ENCODE peak calls at places on chromosomes 11 and 22, in nine cellular contexts. One of them, this sample, is unnamed.

GRCh38 chr11:61783717-61784505 is 8.5 kb downstream of the TMEM258 start:
- DNase-seq in thyroid gland: no peak
- DNase-seq in sigmoid colon: no peak
- DNase-seq in Peyer's patch: no peak
- DNase-seq in A549: no peak
- DNase-seq in breast epithelium: no peak
- DNase-seq in tibial nerve: no peak
- DNase-seq in ovary: no peak
- DNase-seq in esophagus squamous epithelium: no peak
- DNase-seq in this sample: no peak

GRCh38 chr22:36838119-36839030 is 21.5 kb upstream of the PVALB start:
- DNase-seq in thyroid gland: no peak
- DNase-seq in sigmoid colon: no peak
- DNase-seq in Peyer's patch: no peak
- DNase-seq in A549: no peak
- DNase-seq in breast epithelium: no peak
- DNase-seq in tibial nerve: no peak
- DNase-seq in ovary: no peak
- DNase-seq in esophagus squamous epithelium: no peak
- DNase-seq in this sample: no peak

GRCh38 chr11:75577198-75577597 is 15.1 kb downstream of the SERPINH1 start:
- DNase-seq in thyroid gland: no peak
- DNase-seq in sigmoid colon: no peak
- DNase-seq in Peyer's patch: peak; percentile 69
- DNase-seq in A549: peak; percentile 37
- DNase-seq in breast epithelium: no peak
- DNase-seq in tibial nerve: peak; percentile 66
- DNase-seq in ovary: peak; percentile 74
- DNase-seq in esophagus squamous epithelium: no peak
- DNase-seq in this sample: no peak

GRCh38 chr11:76408171-76408965 is 27.2 kb downstream of the GVQW3 start:
- DNase-seq in thyroid gland: peak; percentile 50
- DNase-seq in sigmoid colon: no peak
- DNase-seq in Peyer's patch: no peak
- DNase-seq in A549: no peak
- DNase-seq in breast epithelium: no peak
- DNase-seq in tibial nerve: no peak
- DNase-seq in ovary: no peak
- DNase-seq in esophagus squamous epithelium: no peak
- DNase-seq in this sample: no peak

GRCh38 chr11:69009441-69010211 is 3.4 kb downstream of the MRGPRF start:
- DNase-seq in thyroid gland: no peak
- DNase-seq in sigmoid colon: peak; percentile 72
- DNase-seq in Peyer's patch: no peak
- DNase-seq in A549: peak; percentile 31
- DNase-seq in breast epithelium: no peak
- DNase-seq in tibial nerve: no peak
- DNase-seq in ovary: peak; percentile 62
- DNase-seq in esophagus squamous epithelium: no peak
- DNase-seq in this sample: no peak

GRCh38 chr11:57332694-57333440 is 2.8 kb downstream of the SSRP1 start:
- DNase-seq in thyroid gland: no peak
- DNase-seq in sigmoid colon: no peak
- DNase-seq in Peyer's patch: no peak
- DNase-seq in A549: no peak
- DNase-seq in breast epithelium: no peak
- DNase-seq in tibial nerve: no peak
- DNase-seq in ovary: no peak
- DNase-seq in esophagus squamous epithelium: no peak
- DNase-seq in this sample: no peak

GRCh38 chr22:25563757-25564319 is 637 bp upstream of the GRK3 start:
- DNase-seq in thyroid gland: peak; percentile 18
- DNase-seq in sigmoid colon: peak; percentile 67
- DNase-seq in Peyer's patch: peak; percentile 56
- DNase-seq in A549: no peak
- DNase-seq in breast epithelium: no peak
- DNase-seq in tibial nerve: peak; percentile 34
- DNase-seq in ovary: no peak
- DNase-seq in esophagus squamous epithelium: no peak
- DNase-seq in this sample: peak; percentile 23

GRCh38 chr11:78432058-78432515 is 14.5 kb upstream of the GAB2 start:
- DNase-seq in thyroid gland: no peak
- DNase-seq in sigmoid colon: no peak
- DNase-seq in Peyer's patch: no peak
- DNase-seq in A549: peak; percentile 20
- DNase-seq in breast epithelium: no peak
- DNase-seq in tibial nerve: no peak
- DNase-seq in ovary: no peak
- DNase-seq in esophagus squamous epithelium: no peak
- DNase-seq in this sample: no peak

GRCh38 chr11:127056338-127056971 is 55.9 kb upstream of the KIRREL3 start:
- DNase-seq in thyroid gland: no peak
- DNase-seq in sigmoid colon: no peak
- DNase-seq in Peyer's patch: no peak
- DNase-seq in A549: peak; percentile 6
- DNase-seq in breast epithelium: no peak
- DNase-seq in tibial nerve: no peak
- DNase-seq in ovary: no peak
- DNase-seq in esophagus squamous epithelium: no peak
- DNase-seq in this sample: no peak

GRCh38 chr11:40241524-40242037 is 1217.9 kb downstream of the LRRC4C start:
- DNase-seq in thyroid gland: no peak
- DNase-seq in sigmoid colon: peak; percentile 69
- DNase-seq in Peyer's patch: no peak
- DNase-seq in A549: no peak
- DNase-seq in breast epithelium: no peak
- DNase-seq in tibial nerve: peak; percentile 8
- DNase-seq in ovary: no peak
- DNase-seq in esophagus squamous epithelium: no peak
- DNase-seq in this sample: no peak

GRCh38 chr11:10502065-10502680 is 38.8 kb downstream of the RNF141 start:
- DNase-seq in thyroid gland: no peak
- DNase-seq in sigmoid colon: peak; percentile 48
- DNase-seq in Peyer's patch: no peak
- DNase-seq in A549: no peak
- DNase-seq in breast epithelium: no peak
- DNase-seq in tibial nerve: no peak
- DNase-seq in ovary: no peak
- DNase-seq in esophagus squamous epithelium: no peak
- DNase-seq in this sample: no peak

GRCh38 chr11:23520226-23520960 is 660.1 kb upstream of the CCDC179 start:
- DNase-seq in thyroid gland: no peak
- DNase-seq in sigmoid colon: no peak
- DNase-seq in Peyer's patch: no peak
- DNase-seq in A549: no peak
- DNase-seq in breast epithelium: no peak
- DNase-seq in tibial nerve: no peak
- DNase-seq in ovary: no peak
- DNase-seq in esophagus squamous epithelium: no peak
- DNase-seq in this sample: no peak

GRCh38 chr11:125214466-125215204 is 50.1 kb downstream of the PKNOX2 start:
- DNase-seq in thyroid gland: no peak
- DNase-seq in sigmoid colon: no peak
- DNase-seq in Peyer's patch: no peak
- DNase-seq in A549: no peak
- DNase-seq in breast epithelium: no peak
- DNase-seq in tibial nerve: no peak
- DNase-seq in ovary: peak; percentile 79
- DNase-seq in esophagus squamous epithelium: no peak
- DNase-seq in this sample: peak; percentile 70
- H3K27ac ChIP-seq in thyroid gland: no peak overlapping the region
- H3K27ac ChIP-seq in sigmoid colon: peak overlapping the region; percentile 36
- H3K27ac ChIP-seq in Peyer's patch: no peak overlapping the region
- H3K27ac ChIP-seq in A549: no peak overlapping the region
- H3K27ac ChIP-seq in breast epithelium: no peak overlapping the region
- H3K27ac ChIP-seq in tibial nerve: peak overlapping the region; percentile 68
- H3K27ac ChIP-seq in ovary: peak overlapping the region; percentile 41
- H3K27ac ChIP-seq in esophagus squamous epithelium: peak overlapping the region; percentile 63
- H3K27ac ChIP-seq in this sample: no peak overlapping the region

GRCh38 chr11:837990-838307 is 4.4 kb downstream of the POLR2L start:
- DNase-seq in thyroid gland: no peak
- DNase-seq in sigmoid colon: no peak
- DNase-seq in Peyer's patch: no peak
- DNase-seq in A549: no peak
- DNase-seq in breast epithelium: no peak
- DNase-seq in tibial nerve: no peak
- DNase-seq in ovary: no peak
- DNase-seq in esophagus squamous epithelium: no peak
- DNase-seq in this sample: no peak
- TF ChIP-seq POLR2A in thyroid gland: no peak
- TF ChIP-seq POLR2A in sigmoid colon: no peak
- TF ChIP-seq POLR2A in Peyer's patch: no peak
- TF ChIP-seq POLR2A in A549: no peak
- TF ChIP-seq POLR2A in breast epithelium: no peak
- TF ChIP-seq POLR2A in tibial nerve: no peak
- TF ChIP-seq POLR2A in ovary: no peak
- TF ChIP-seq POLR2A in esophagus squamous epithelium: no peak
- TF ChIP-seq POLR2A in this sample: no peak

DNA sequence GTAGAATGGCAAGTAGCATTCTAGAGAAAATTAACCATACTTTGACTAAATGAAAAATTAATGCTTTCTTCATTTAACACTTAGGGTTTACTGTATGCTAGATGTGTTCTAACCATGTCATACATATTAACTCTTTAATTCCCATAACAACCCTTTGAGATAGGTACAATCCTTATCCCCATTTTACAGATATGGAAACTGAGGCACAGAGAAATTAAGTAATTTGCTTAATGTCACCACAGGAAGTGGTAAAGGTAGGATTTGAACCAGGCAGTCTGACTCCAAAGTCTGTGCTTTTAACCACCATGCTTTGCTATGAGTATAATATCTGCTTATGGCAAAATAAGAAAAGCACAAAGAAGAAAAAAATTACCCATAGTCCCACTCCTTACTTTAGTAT is 59.5 kb downstream of the LIF start:
- DNase-seq in thyroid gland: no peak
- DNase-seq in sigmoid colon: no peak
- DNase-seq in Peyer's patch: no peak
- DNase-seq in A549: no peak
- DNase-seq in breast epithelium: no peak
- DNase-seq in tibial nerve: no peak
- DNase-seq in ovary: no peak
- DNase-seq in esophagus squamous epithelium: no peak
- DNase-seq in this sample: no peak
- H3K4me1 ChIP-seq in thyroid gland: peaks cover 23% of the 10 kb centered on the region
- H3K4me1 ChIP-seq in sigmoid colon: no peaks in the 10 kb centered on the region
- H3K4me1 ChIP-seq in Peyer's patch: no peaks in the 10 kb centered on the region
- H3K4me1 ChIP-seq in A549: peaks cover 58% of the 10 kb centered on the region
- H3K4me1 ChIP-seq in breast epithelium: no peaks in the 10 kb centered on the region
- H3K4me1 ChIP-seq in tibial nerve: no peaks in the 10 kb centered on the region
- H3K4me1 ChIP-seq in ovary: no peaks in the 10 kb centered on the region
- H3K4me1 ChIP-seq in esophagus squamous epithelium: no peaks in the 10 kb centered on the region
- H3K4me1 ChIP-seq in this sample: no peaks in the 10 kb centered on the region

GRCh38 chr22:39913886-39914285 is 13.0 kb downstream of the GRAP2 start:
- DNase-seq in thyroid gland: no peak
- DNase-seq in sigmoid colon: no peak
- DNase-seq in Peyer's patch: no peak
- DNase-seq in A549: no peak
- DNase-seq in breast epithelium: no peak
- DNase-seq in tibial nerve: no peak
- DNase-seq in ovary: no peak
- DNase-seq in esophagus squamous epithelium: no peak
- DNase-seq in this sample: no peak
- H3K27ac ChIP-seq in thyroid gland: peak overlapping the region; percentile 25
- H3K27ac ChIP-seq in sigmoid colon: no peak overlapping the region
- H3K27ac ChIP-seq in Peyer's patch: no peak overlapping the region
- H3K27ac ChIP-seq in A549: no peak overlapping the region
- H3K27ac ChIP-seq in breast epithelium: no peak overlapping the region
- H3K27ac ChIP-seq in tibial nerve: no peak overlapping the region
- H3K27ac ChIP-seq in ovary: no peak overlapping the region
- H3K27ac ChIP-seq in esophagus squamous epithelium: peak overlapping the region; percentile 17
- H3K27ac ChIP-seq in this sample: no peak overlapping the region

DNA sequence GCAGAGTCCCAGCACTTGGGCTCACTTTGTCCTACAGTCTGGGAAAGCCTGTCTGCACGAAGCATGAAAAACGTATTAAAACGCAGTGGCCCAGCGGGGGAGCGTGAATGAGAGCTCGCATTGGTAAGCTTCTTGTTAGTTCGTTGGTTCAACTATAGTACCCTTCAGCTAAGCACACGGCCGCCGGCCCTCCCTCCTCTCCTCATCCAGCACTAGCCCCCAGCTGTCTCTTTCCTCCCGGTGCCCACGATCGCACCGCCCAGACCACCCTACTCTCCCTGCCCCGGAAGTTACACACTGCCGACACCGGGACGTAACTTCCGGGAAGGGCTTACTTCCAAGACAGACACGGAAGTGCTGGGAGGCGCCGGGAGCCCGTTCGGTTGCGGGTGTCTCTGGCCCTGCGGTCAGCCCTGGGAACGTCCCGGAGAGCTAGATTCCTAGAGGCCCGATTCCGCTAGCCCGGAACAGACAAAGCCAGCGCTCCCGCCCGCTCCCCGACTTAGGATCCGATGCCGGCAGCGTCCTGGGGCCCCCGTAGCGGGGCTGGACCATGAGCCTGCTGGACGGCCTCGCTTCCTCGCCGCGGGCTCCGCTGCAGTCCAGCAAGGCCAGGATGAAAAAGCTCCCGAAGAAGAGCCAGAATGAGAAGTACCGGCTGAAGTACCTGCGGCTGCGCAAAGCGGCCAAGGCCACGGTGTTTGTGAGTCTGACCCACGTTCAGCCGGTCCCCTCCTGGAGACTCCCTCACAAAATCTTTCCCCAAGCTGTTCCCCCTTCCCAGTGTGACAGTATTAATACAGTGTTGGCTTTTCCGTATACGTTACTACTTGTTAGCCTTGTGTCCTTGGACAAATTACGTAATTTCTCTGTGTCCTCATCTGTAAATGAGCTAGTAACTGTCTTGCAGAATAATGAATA is at the start of gene TBRG1:
- DNase-seq in thyroid gland: peak; percentile 90
- DNase-seq in sigmoid colon: peak; percentile 94
- DNase-seq in Peyer's patch: peak; percentile 95
- DNase-seq in A549: peak; percentile 85
- DNase-seq in breast epithelium: peak; percentile 81
- DNase-seq in tibial nerve: peak; percentile 85
- DNase-seq in ovary: peak; percentile 90
- DNase-seq in esophagus squamous epithelium: peak; percentile 42
- DNase-seq in this sample: peak; percentile 92
- TF ChIP-seq POLR2A in thyroid gland: no peak
- TF ChIP-seq POLR2A in sigmoid colon: peak; percentile 89
- TF ChIP-seq POLR2A in Peyer's patch: peak; percentile 83
- TF ChIP-seq POLR2A in A549: peak; percentile 89
- TF ChIP-seq POLR2A in breast epithelium: peak; percentile 88
- TF ChIP-seq POLR2A in tibial nerve: peak; percentile 47
- TF ChIP-seq POLR2A in ovary: peak; percentile 85
- TF ChIP-seq POLR2A in esophagus squamous epithelium: peak; percentile 86
- TF ChIP-seq POLR2A in this sample: peak; percentile 72